ENCODE peak calls at places on chromosomes 7 and 10, in ten cellular contexts. F is foreskin fibroblast, E is RWPE1, A is heart right ventricle, Q is body of pancreas, K is neural crest cell, X is adrenal gland, W is nephron progenitor cell, I is left ventricle myocardium inferior, L is cardiac muscle cell. Y is an unnamed sample.

GRCh38 chr7:99709838-99710541 is 25.0 kb downstream of the CYP3A7 start:
- DNase-seq in F (no peak), E (no peak), A (no peak), Q (no peak), K (no peak), X (no peak), W (no peak), I (no peak), L (no peak), Y (no peak)

GRCh38 chr10:68047554-68048327 is 27.3 kb downstream of the HERC4 start:
- DNase-seq in F (no peak), E (no peak), A (no peak), Q (no peak), K (no peak), X (no peak), W (no peak), I (no peak), L (no peak), Y (no peak)

GRCh38 chr10:21449288-21449966 is 76.1 kb downstream of the SKIDA1 start:
- DNase-seq in F (no peak), E (no peak), A (no peak), Q (no peak), K (no peak), X (no peak), W (no peak), I (no peak), L (no peak), Y (no peak)

GRCh38 chr7:77800158-77800557 is 1.6 kb downstream of the PHTF2 start:
- DNase-seq in F (no peak), E (no peak), A (no peak), Q (no peak), K (no peak), X (no peak), W (no peak), I (no peak), L (peak), Y (no peak)

GRCh38 chr10:132468651-132469050 is 68.9 kb upstream of the INPP5A start:
- DNase-seq in F (no peak), E (no peak), A (no peak), Q (no peak), K (no peak), X (peak), W (peak), I (peak), L (no peak), Y (no peak)

GRCh38 chr7:145797507-145797906 is 319.1 kb upstream of the CNTNAP2 start:
- DNase-seq in F (no peak), E (no peak), A (no peak), Q (no peak), K (no peak), X (no peak), W (no peak), I (no peak), L (no peak), Y (no peak)

GRCh38 chr7:151631968-151632749 is 112.5 kb upstream of the RHEB start:
- DNase-seq in F (peak), E (peak), A (peak), Q (peak), K (peak), X (peak), W (peak), I (peak), L (peak), Y (peak)

GRCh38 chr10:4176500-4177281 is 391.7 kb upstream of the KLF6 start:
- DNase-seq in F (no peak), E (no peak), A (no peak), Q (no peak), K (no peak), X (no peak), W (no peak), I (no peak), L (no peak), Y (no peak)

GRCh38 chr10:94358480-94358879 is 4.3 kb downstream of the NOC3L start:
- DNase-seq in F (peak), E (peak), A (no peak), Q (no peak), K (no peak), X (no peak), W (no peak), I (no peak), L (no peak), Y (peak)

GRCh38 chr7:145737617-145738016 is 379.0 kb upstream of the CNTNAP2 start:
- DNase-seq in F (no peak), E (no peak), A (no peak), Q (no peak), K (no peak), X (no peak), W (no peak), I (no peak), L (no peak), Y (no peak)

GRCh38 chr10:115963848-115964247 is 309.2 kb downstream of the GFRA1 start:
- DNase-seq in F (no peak), E (no peak), A (no peak), Q (no peak), K (no peak), X (no peak), W (no peak), I (no peak), L (no peak), Y (no peak)

GRCh38 chr10:100996678-100997363 is 2.8 kb upstream of the LZTS2 start:
- DNase-seq in F (no peak), E (peak), A (no peak), Q (peak), K (no peak), X (peak), W (peak), I (no peak), L (peak), Y (no peak)

GRCh38 chr10:126904807-126905686 is at the start of gene DOCK1:
- DNase-seq in F (peak), E (peak), A (peak), Q (peak), K (peak), X (peak), W (peak), I (peak), L (peak), Y (peak)

GRCh38 chr10:5476918-5477525 is 22.3 kb downstream of the CALML5 start:
- DNase-seq in F (no peak), E (no peak), A (no peak), Q (no peak), K (no peak), X (no peak), W (no peak), I (no peak), L (no peak), Y (no peak)

GRCh38 chr10:24513155-24513554 is 210.5 kb downstream of the ARHGAP21 start:
- DNase-seq in F (no peak), E (no peak), A (no peak), Q (peak), K (no peak), X (peak), W (no peak), I (no peak), L (no peak), Y (no peak)

GRCh38 chr10:78290131-78290750 is 256.6 kb downstream of the RPS24 start:
- DNase-seq in F (no peak), E (no peak), A (no peak), Q (no peak), K (no peak), X (peak), W (no peak), I (no peak), L (no peak), Y (no peak)

GRCh38 chr10:62916157-62916603 is 100.0 kb upstream of the EGR2 start:
- DNase-seq in F (peak), E (peak), A (no peak), Q (no peak), K (no peak), X (no peak), W (no peak), I (no peak), L (no peak), Y (no peak)

GRCh38 chr10:28111712-28112111 is 112.8 kb upstream of the ODAD2 start:
- DNase-seq in F (peak), E (no peak), A (no peak), Q (no peak), K (no peak), X (no peak), W (no peak), I (no peak), L (no peak), Y (peak)

GRCh38 chr7:154429666-154430404 is 377.6 kb downstream of the DPP6 start:
- DNase-seq in F (no peak), E (no peak), A (no peak), Q (no peak), K (no peak), X (no peak), W (no peak), I (no peak), L (no peak), Y (no peak)

GRCh38 chr10:72477463-72477862 is 122.7 kb upstream of the DNAJB12 start:
- DNase-seq in F (no peak), E (no peak), A (no peak), Q (no peak), K (no peak), X (no peak), W (no peak), I (no peak), L (no peak), Y (no peak)

GRCh38 chr10:131838921-131839320 is 61.9 kb upstream of the PPP2R2D start:
- DNase-seq in F (no peak), E (no peak), A (no peak), Q (no peak), K (no peak), X (no peak), W (peak), I (no peak), L (peak), Y (no peak)

GRCh38 chr10:25382029-25382810 is 207.4 kb downstream of the GPR158 start:
- DNase-seq in F (no peak), E (no peak), A (no peak), Q (no peak), K (no peak), X (no peak), W (no peak), I (no peak), L (no peak), Y (no peak)

GRCh38 chr10:79404231-79404609 is 41.2 kb downstream of the ZCCHC24 start:
- DNase-seq in F (peak), E (no peak), A (peak), Q (peak), K (no peak), X (peak), W (no peak), I (peak), L (peak), Y (peak)

GRCh38 chr7:139775829-139776266 is 1.9 kb downstream of the HIPK2 start:
- DNase-seq in F (peak), E (peak), A (peak), Q (peak), K (peak), X (peak), W (peak), I (no peak), L (peak), Y (peak)

GRCh38 chr7:152617056-152617455 is 58.9 kb downstream of the XRCC2 start:
- DNase-seq in F (no peak), E (no peak), A (no peak), Q (no peak), K (no peak), X (no peak), W (no peak), I (no peak), L (no peak), Y (no peak)

GRCh38 chr10:34223658-34224057 is 591.4 kb downstream of the PARD3 start:
- DNase-seq in F (no peak), E (no peak), A (no peak), Q (no peak), K (no peak), X (no peak), W (no peak), I (no peak), L (no peak), Y (no peak)
- TF ChIP-seq CTCF in F (no peak), E (no peak), A (no peak), Q (no peak), K (no peak), X (no peak), W (no peak), I (no peak), L (peak), Y (no peak)

DNA sequence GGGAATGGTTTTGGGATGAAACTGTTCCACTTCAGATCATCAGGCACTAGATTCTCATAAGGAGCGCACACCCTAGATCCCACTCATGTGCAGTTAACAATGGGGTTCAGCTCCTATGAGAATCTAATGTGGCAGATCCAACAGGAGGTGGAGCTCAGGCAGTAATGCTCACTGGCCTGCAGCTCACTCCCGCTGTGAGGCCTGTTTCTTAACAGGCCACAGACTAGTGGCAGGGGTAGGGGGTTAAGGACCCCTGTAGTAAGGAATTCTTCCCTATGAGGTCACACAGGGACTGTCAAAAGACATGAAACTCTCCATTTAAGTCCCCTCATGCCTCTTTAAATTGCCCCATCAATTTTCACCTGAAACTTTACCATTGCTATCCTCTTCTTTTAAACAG is 8.0 kb downstream of the HGF start:
- DNase-seq in F (no peak), E (no peak), A (no peak), Q (no peak), K (no peak), X (no peak), W (no peak), I (no peak), L (no peak), Y (no peak)
- TF ChIP-seq CTCF in F (no peak), E (no peak), A (no peak), Q (no peak), K (no peak), X (no peak), W (no peak), I (no peak), L (no peak), Y (no peak)

DNA sequence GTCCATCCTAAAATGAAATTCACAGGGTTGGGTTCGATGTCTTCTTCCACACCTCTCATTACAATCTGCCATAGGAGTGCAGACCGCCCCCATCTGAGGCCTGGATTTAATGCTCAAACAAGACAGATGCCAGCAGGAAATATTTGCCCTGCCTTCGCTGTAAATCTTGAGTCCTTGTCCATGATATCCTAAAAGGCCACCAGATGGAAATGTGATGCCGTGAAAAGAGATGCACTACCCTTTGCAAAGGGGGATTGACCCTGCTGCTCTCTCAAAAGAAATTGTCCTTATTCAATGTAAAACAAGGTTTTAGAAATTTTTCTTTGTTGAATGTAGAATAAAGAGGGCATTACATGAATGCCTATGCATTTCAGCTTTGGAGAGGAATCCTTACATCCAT is 37.5 kb downstream of the AGAP4 start:
- DNase-seq in F (no peak), E (peak), A (no peak), Q (no peak), K (no peak), X (no peak), W (no peak), I (no peak), L (no peak), Y (no peak)
- TF ChIP-seq CTCF in F (no peak), E (no peak), A (no peak), Q (no peak), K (peak), X (no peak), W (no peak), I (no peak), L (peak), Y (no peak)

GRCh38 chr10:73772280-73773151 is 9.3 kb upstream of the CHCHD1 start:
- DNase-seq in F (peak), E (peak), A (peak), Q (peak), K (peak), X (peak), W (peak), I (peak), L (peak), Y (peak)
- TF ChIP-seq CTCF in F (no peak), E (no peak), A (peak), Q (peak), K (no peak), X (peak), W (no peak), I (peak), L (peak), Y (no peak)

GRCh38 chr7:107663196-107663595 is 2.6 kb downstream of the SLC26A4 start:
- DNase-seq in F (no peak), E (no peak), A (no peak), Q (no peak), K (no peak), X (no peak), W (no peak), I (no peak), L (no peak), Y (no peak)

GRCh38 chr7:107661081-107661864 is 645 bp downstream of the SLC26A4 start:
- DNase-seq in F (peak), E (peak), A (peak), Q (peak), K (peak), X (peak), W (peak), I (peak), L (peak), Y (no peak)

GRCh38 chr7:107659666-107660065 is 962 bp upstream of the SLC26A4 start:
- DNase-seq in F (peak), E (peak), A (no peak), Q (no peak), K (no peak), X (no peak), W (no peak), I (no peak), L (no peak), Y (peak)

GRCh38 chr7:107660381-107661080 is at the start of gene SLC26A4:
- DNase-seq in F (no peak), E (no peak), A (no peak), Q (peak), K (no peak), X (no peak), W (peak), I (no peak), L (no peak), Y (no peak)

GRCh38 chr7:107661865-107662379 is 1.3 kb downstream of the SLC26A4 start:
- DNase-seq in F (no peak), E (no peak), A (no peak), Q (no peak), K (no peak), X (no peak), W (no peak), I (no peak), L (no peak), Y (no peak)
- TF ChIP-seq CTCF in F (peak), E (peak), A (no peak), Q (no peak), K (no peak), X (no peak), W (no peak), I (no peak), L (no peak), Y (no peak)

GRCh38 chr10:43689618-43689954 is 40.9 kb upstream of the ZNF32 start:
- DNase-seq in F (peak), E (peak), A (peak), Q (peak), K (peak), X (peak), W (peak), I (peak), L (peak), Y (no peak)
- TF ChIP-seq CTCF in F (no peak), E (no peak), A (no peak), Q (no peak), K (no peak), X (no peak), W (no peak), I (no peak), L (no peak), Y (no peak)

GRCh38 chr10:76031769-76032441 is 600.5 kb downstream of the LRMDA start:
- DNase-seq in F (no peak), E (no peak), A (no peak), Q (no peak), K (no peak), X (no peak), W (no peak), I (no peak), L (no peak), Y (no peak)

GRCh38 chr10:76032442-76033039 is 601.1 kb downstream of the LRMDA start:
- DNase-seq in F (no peak), E (no peak), A (no peak), Q (no peak), K (no peak), X (no peak), W (no peak), I (no peak), L (no peak), Y (no peak)

GRCh38 chr10:76035010-76035727 is 603.7 kb downstream of the LRMDA start:
- DNase-seq in F (no peak), E (no peak), A (no peak), Q (no peak), K (no peak), X (no peak), W (peak), I (no peak), L (peak), Y (no peak)

GRCh38 chr10:76034236-76035009 is 603.0 kb downstream of the LRMDA start:
- DNase-seq in F (no peak), E (no peak), A (no peak), Q (no peak), K (no peak), X (no peak), W (peak), I (no peak), L (peak), Y (no peak)

GRCh38 chr10:76033457-76034196 is 602.2 kb downstream of the LRMDA start:
- DNase-seq in F (peak), E (no peak), A (no peak), Q (peak), K (no peak), X (no peak), W (no peak), I (no peak), L (no peak), Y (no peak)
- TF ChIP-seq CTCF in F (no peak), E (no peak), A (no peak), Q (peak), K (peak), X (no peak), W (no peak), I (peak), L (no peak), Y (no peak)

GRCh38 chr7:138095972-138096935 is 20.0 kb downstream of the AKR1D1 start:
- DNase-seq in F (no peak), E (no peak), A (no peak), Q (no peak), K (no peak), X (no peak), W (no peak), I (no peak), L (no peak), Y (no peak)
- TF ChIP-seq CTCF in F (no peak), E (no peak), A (no peak), Q (no peak), K (no peak), X (no peak), W (no peak), I (no peak), L (no peak), Y (no peak)